ENCODE peak calls at places on chromosomes 1 and 21, in seven cellular contexts. C is GM13976, L is WTC11, B is fibroblast of mammary gland, R is fibroblast of lung, K is Daoy, I is lower lobe of right lung. Z is an unnamed sample.

GRCh38 chr1:162899422-162900168 is 38.6 kb upstream of the CCDC190 start:
- DNase-seq in C (no peak), L (no peak), B (peak; percentile 86), R (peak; percentile 95), K (peak; percentile 89), I (no peak), Z (no peak)

GRCh38 chr1:22131875-22132486 is 10.9 kb downstream of the WNT4 start:
- DNase-seq in C (peak; percentile 91), L (peak; percentile 85), B (no peak), R (no peak), K (peak; percentile 64), I (peak; percentile 68), Z (peak; percentile 16)

GRCh38 chr1:31324093-31324492 is 27.3 kb downstream of the ZCCHC17 start:
- DNase-seq in C (no peak), L (no peak), B (no peak), R (no peak), K (no peak), I (no peak), Z (no peak)

GRCh38 chr1:41314781-41315481 is 46.3 kb upstream of the FOXO6 start:
- DNase-seq in C (no peak), L (no peak), B (peak; percentile 20), R (peak; percentile 75), K (no peak), I (no peak), Z (no peak)

GRCh38 chr21:46226920-46227599 is 1.5 kb downstream of the LSS start:
- DNase-seq in C (peak; percentile 47), L (no peak), B (peak; percentile 67), R (peak; percentile 27), K (no peak), I (no peak), Z (no peak)

GRCh38 chr1:114979278-114979891 is 50.2 kb upstream of the TSHB start:
- DNase-seq in C (peak; percentile 17), L (peak; percentile 77), B (peak; percentile 60), R (peak; percentile 35), K (peak; percentile 68), I (no peak), Z (no peak)

GRCh38 chr1:61301824-61302652 is 219.7 kb downstream of the NFIA start:
- DNase-seq in C (no peak), L (no peak), B (peak; percentile 94), R (no peak), K (peak; percentile 13), I (no peak), Z (no peak)

GRCh38 chr1:116825400-116825734 is 71.1 kb downstream of the CD2 start:
- DNase-seq in C (no peak), L (no peak), B (no peak), R (peak; percentile 36), K (peak; percentile 72), I (no peak), Z (no peak)

GRCh38 chr1:17768651-17769241 is 13.6 kb downstream of the ACTL8 start:
- DNase-seq in C (no peak), L (no peak), B (peak; percentile 94), R (peak; percentile 91), K (peak; percentile 90), I (no peak), Z (no peak)

GRCh38 chr21:38861006-38861405 is 55.3 kb downstream of the ETS2 start:
- DNase-seq in C (no peak), L (no peak), B (no peak), R (peak; percentile 38), K (no peak), I (no peak), Z (no peak)

GRCh38 chr1:36392836-36393235 is 4.9 kb downstream of the LSM10 start:
- DNase-seq in C (no peak), L (no peak), B (no peak), R (no peak), K (no peak), I (no peak), Z (no peak)

GRCh38 chr1:154822717-154823116 is 47.4 kb downstream of the KCNN3 start:
- DNase-seq in C (no peak), L (no peak), B (no peak), R (no peak), K (no peak), I (no peak), Z (no peak)

GRCh38 chr21:38863843-38864363 is 58.2 kb downstream of the ETS2 start:
- DNase-seq in C (no peak), L (no peak), B (no peak), R (no peak), K (no peak), I (no peak), Z (no peak)

GRCh38 chr1:43979528-43980254 is 681 bp downstream of the B4GALT2 start:
- DNase-seq in C (peak; percentile 71), L (peak; percentile 49), B (peak; percentile 61), R (peak; percentile 67), K (peak; percentile 82), I (no peak), Z (no peak)

GRCh38 chr1:235806128-235806527 is 60.6 kb downstream of the LYST start:
- DNase-seq in C (no peak), L (no peak), B (no peak), R (no peak), K (no peak), I (no peak), Z (no peak)

GRCh38 chr1:115327270-115327669 is 10.8 kb downstream of the NGF start:
- DNase-seq in C (no peak), L (no peak), B (no peak), R (peak; percentile 43), K (no peak), I (no peak), Z (no peak)

GRCh38 chr1:30786264-30786991 is 28.9 kb upstream of the LAPTM5 start:
- DNase-seq in C (no peak), L (no peak), B (no peak), R (no peak), K (no peak), I (peak; percentile 24), Z (no peak)

GRCh38 chr1:57959727-57960300 is 536.0 kb upstream of the DAB1 start:
- DNase-seq in C (no peak), L (no peak), B (no peak), R (no peak), K (no peak), I (no peak), Z (no peak)

GRCh38 chr1:230272557-230272956 is 153.6 kb downstream of the PGBD5 start:
- DNase-seq in C (no peak), L (no peak), B (no peak), R (no peak), K (no peak), I (no peak), Z (no peak)

GRCh38 chr1:236419502-236419901 is 25.4 kb downstream of the EDARADD start:
- DNase-seq in C (no peak), L (no peak), B (no peak), R (no peak), K (no peak), I (no peak), Z (no peak)

GRCh38 chr21:39073063-39073462 is 110.2 kb downstream of the PSMG1 start:
- DNase-seq in C (no peak), L (no peak), B (no peak), R (no peak), K (no peak), I (no peak), Z (no peak)

GRCh38 chr1:181583598-181583997 is 100.3 kb downstream of the CACNA1E start:
- DNase-seq in C (no peak), L (peak; percentile 46), B (no peak), R (no peak), K (no peak), I (no peak), Z (no peak)

GRCh38 chr1:219202567-219202966 is 28.9 kb downstream of the LYPLAL1 start:
- DNase-seq in C (no peak), L (no peak), B (no peak), R (no peak), K (no peak), I (no peak), Z (no peak)

GRCh38 chr1:234270581-234271242 is 102.5 kb upstream of the COA6 start:
- DNase-seq in C (no peak), L (no peak), B (no peak), R (peak; percentile 22), K (no peak), I (no peak), Z (no peak)

GRCh38 chr1:59776960-59777852 is 37.5 kb upstream of the HOOK1 start:
- DNase-seq in C (no peak), L (peak; percentile 21), B (no peak), R (peak; percentile 51), K (peak; percentile 28), I (no peak), Z (no peak)

GRCh38 chr1:227134686-227135314 is 183.5 kb downstream of the CDC42BPA start:
- DNase-seq in C (no peak), L (no peak), B (no peak), R (peak; percentile 11), K (no peak), I (no peak), Z (no peak)

GRCh38 chr21:45706299-45706698 is 62.8 kb downstream of the PCBP3 start:
- DNase-seq in C (no peak), L (no peak), B (no peak), R (no peak), K (no peak), I (no peak), Z (no peak)

GRCh38 chr1:3101127-3101939 is 32.3 kb downstream of the PRDM16 start:
- DNase-seq in C (no peak), L (no peak), B (no peak), R (no peak), K (peak; percentile 34), I (no peak), Z (no peak)

GRCh38 chr1:162561616-162562451 is at the start of gene UAP1:
- DNase-seq in C (no peak), L (no peak), B (no peak), R (no peak), K (peak; percentile 33), I (no peak), Z (no peak)

GRCh38 chr1:233121947-233122559 is 171.6 kb downstream of the NTPCR start:
- DNase-seq in C (no peak), L (no peak), B (no peak), R (peak; percentile 62), K (no peak), I (no peak), Z (no peak)

GRCh38 chr1:44616991-44617702 is 57.1 kb downstream of the TMEM53 start:
- DNase-seq in C (no peak), L (peak; percentile 54), B (peak; percentile 69), R (peak; percentile 45), K (peak; percentile 58), I (no peak), Z (no peak)

GRCh38 chr1:159800177-159800935 is 1.8 kb upstream of the FCRL6 start:
- DNase-seq in C (no peak), L (no peak), B (peak; percentile 39), R (no peak), K (peak; percentile 22), I (no peak), Z (no peak)

GRCh38 chr1:53393325-53393792 is 65.5 kb upstream of the LRP8 start:
- DNase-seq in C (peak; percentile 88), L (peak; percentile 87), B (peak; percentile 59), R (peak; percentile 44), K (peak; percentile 78), I (peak; percentile 78), Z (peak; percentile 20)

GRCh38 chr1:216356945-216357344 is 66.3 kb downstream of the USH2A start:
- DNase-seq in C (no peak), L (no peak), B (no peak), R (no peak), K (no peak), I (no peak), Z (no peak)

GRCh38 chr1:31182352-31182751 is 57.3 kb downstream of the NKAIN1 start:
- DNase-seq in C (peak; percentile 84), L (peak; percentile 90), B (peak; percentile 96), R (peak; percentile 90), K (peak; percentile 94), I (peak; percentile 58), Z (no peak)

GRCh38 chr21:45536301-45537081 is 5.7 kb downstream of the SLC19A1 start:
- DNase-seq in C (no peak), L (peak; percentile 8), B (no peak), R (no peak), K (no peak), I (peak; percentile 43), Z (no peak)

GRCh38 chr1:81800741-81801031 is at the start of gene ADGRL2:
- DNase-seq in C (no peak), L (no peak), B (no peak), R (no peak), K (no peak), I (no peak), Z (no peak)

GRCh38 chr1:180863158-180863775 is 49.4 kb upstream of the KIAA1614 start:
- DNase-seq in C (no peak), L (no peak), B (peak; percentile 61), R (peak; percentile 50), K (peak; percentile 42), I (no peak), Z (peak; percentile 38)

Z was measured in NCI-H1048.